ENCODE peak calls at places on chromosomes 3 and 15, in ten cellular contexts. V, W, B, N, D, F, R, I, Y and P are unnamed samples.

GRCh38 chr3:4750306-4751056 is 228.8 kb upstream of the BHLHE40 start:
- DNase-seq in V (peak), W (no peak), B (no peak), N (peak), D (no peak), F (no peak), R (peak), I (no peak), Y (peak), P (peak)

GRCh38 chr15:100131321-100132224 is 210.2 kb downstream of the ADAMTS17 start:
- DNase-seq in V (no peak), W (no peak), B (no peak), N (no peak), D (no peak), F (no peak), R (peak), I (no peak), Y (no peak), P (peak)

GRCh38 chr15:68807249-68807648 is 13.4 kb downstream of the ANP32A start:
- DNase-seq in V (no peak), W (no peak), B (no peak), N (no peak), D (no peak), F (no peak), R (no peak), I (no peak), Y (no peak), P (peak)

GRCh38 chr3:39804951-39805350 is 4.5 kb upstream of the MYRIP start:
- DNase-seq in V (no peak), W (no peak), B (no peak), N (no peak), D (no peak), F (no peak), R (peak), I (no peak), Y (peak), P (no peak)

GRCh38 chr3:134483195-134483890 is 2.4 kb downstream of the ANAPC13 start:
- DNase-seq in V (no peak), W (no peak), B (no peak), N (peak), D (no peak), F (peak), R (peak), I (no peak), Y (peak), P (no peak)

GRCh38 chr3:129793356-129793755 is 100.2 kb downstream of the TMCC1 start:
- DNase-seq in V (no peak), W (no peak), B (no peak), N (no peak), D (no peak), F (no peak), R (peak), I (no peak), Y (peak), P (no peak)

GRCh38 chr3:152961323-152961722 is 126.4 kb downstream of the P2RY1 start:
- DNase-seq in V (no peak), W (no peak), B (no peak), N (peak), D (no peak), F (no peak), R (peak), I (no peak), Y (peak), P (peak)

GRCh38 chr3:9036327-9037112 is 73.2 kb upstream of the RAD18 start:
- DNase-seq in V (no peak), W (no peak), B (no peak), N (no peak), D (no peak), F (no peak), R (peak), I (peak), Y (peak), P (no peak)

GRCh38 chr15:99993681-99994131 is 260.5 kb upstream of the LYSMD4 start:
- DNase-seq in V (no peak), W (no peak), B (no peak), N (no peak), D (no peak), F (no peak), R (no peak), I (no peak), Y (no peak), P (no peak)

GRCh38 chr15:25241241-25241801 is 197.5 kb downstream of the UBE3A start:
- DNase-seq in V (no peak), W (no peak), B (no peak), N (no peak), D (peak), F (no peak), R (no peak), I (no peak), Y (no peak), P (no peak)

GRCh38 chr3:138950006-138950644 is 3.1 kb downstream of the FOXL2NB start:
- DNase-seq in V (no peak), W (no peak), B (no peak), N (peak), D (no peak), F (no peak), R (no peak), I (no peak), Y (peak), P (peak)

GRCh38 chr3:97872209-97873042 is 50.6 kb downstream of the CRYBG3 start:
- DNase-seq in V (no peak), W (no peak), B (no peak), N (peak), D (no peak), F (peak), R (peak), I (no peak), Y (peak), P (no peak)

GRCh38 chr3:64685800-64686445 is 1.9 kb downstream of the ADAMTS9 start:
- DNase-seq in V (no peak), W (peak), B (peak), N (peak), D (no peak), F (peak), R (peak), I (peak), Y (peak), P (peak)

GRCh38 chr3:63661242-63661641 is 8.8 kb downstream of the SNTN start:
- DNase-seq in V (no peak), W (no peak), B (no peak), N (peak), D (no peak), F (no peak), R (no peak), I (no peak), Y (peak), P (no peak)

GRCh38 chr3:34108976-34109375 is 310.5 kb downstream of the PDCD6IP start:
- DNase-seq in V (no peak), W (no peak), B (no peak), N (no peak), D (no peak), F (no peak), R (no peak), I (no peak), Y (no peak), P (no peak)

GRCh38 chr3:124860599-124860998 is 26.6 kb downstream of the ITGB5 start:
- DNase-seq in V (no peak), W (no peak), B (no peak), N (peak), D (no peak), F (peak), R (peak), I (peak), Y (peak), P (no peak)

GRCh38 chr15:40146037-40146436 is 14.8 kb upstream of the BUB1B start:
- DNase-seq in V (no peak), W (no peak), B (no peak), N (peak), D (no peak), F (no peak), R (peak), I (peak), Y (peak), P (no peak)

GRCh38 chr15:76905855-76906254 is 715 bp upstream of the SCAPER start:
- DNase-seq in V (no peak), W (no peak), B (no peak), N (no peak), D (no peak), F (no peak), R (no peak), I (no peak), Y (no peak), P (peak)

GRCh38 chr3:72353236-72354105 is 494.8 kb downstream of the SHQ1 start:
- DNase-seq in V (no peak), W (no peak), B (no peak), N (no peak), D (no peak), F (no peak), R (no peak), I (no peak), Y (peak), P (no peak)

GRCh38 chr15:92599394-92599970 is 56.1 kb downstream of the FAM174B start:
- DNase-seq in V (no peak), W (no peak), B (no peak), N (no peak), D (no peak), F (peak), R (peak), I (no peak), Y (peak), P (no peak)

GRCh38 chr3:16148783-16149182 is 25.7 kb upstream of the GALNT15 start:
- DNase-seq in V (no peak), W (no peak), B (no peak), N (peak), D (no peak), F (no peak), R (peak), I (peak), Y (peak), P (no peak)

GRCh38 chr15:64151727-64152506 is at the start of gene SNX22:
- DNase-seq in V (peak), W (no peak), B (no peak), N (no peak), D (no peak), F (no peak), R (no peak), I (no peak), Y (no peak), P (peak)

GRCh38 chr15:98649621-98649995 is 1.3 kb downstream of the IGF1R start:
- DNase-seq in V (peak), W (no peak), B (peak), N (peak), D (peak), F (no peak), R (peak), I (no peak), Y (peak), P (peak)

GRCh38 chr15:64048766-64049165 is 2.5 kb upstream of the DAPK2 start:
- DNase-seq in V (no peak), W (no peak), B (no peak), N (no peak), D (no peak), F (no peak), R (no peak), I (no peak), Y (no peak), P (no peak)